ENCODE peak calls at places on chromosomes 11 and 22, in four cellular contexts. E, Z, T and Y are unnamed samples.

GRCh38 chr11:36672815-36673450 is 74.9 kb upstream of the RAG2 start:
- DNase-seq in E (no peak), Z (peak), T (peak), Y (peak)

GRCh38 chr11:113896156-113896879 is 8.3 kb upstream of the HTR3B start:
- DNase-seq in E (peak), Z (no peak), T (peak), Y (peak)

GRCh38 chr22:20904980-20905355 is 12.2 kb upstream of the CRKL start:
- DNase-seq in E (no peak), Z (no peak), T (no peak), Y (no peak)

GRCh38 chr22:23675502-23676415 is 15.1 kb upstream of the RGL4 start:
- DNase-seq in E (no peak), Z (peak), T (no peak), Y (no peak)

GRCh38 chr11:129643031-129643721 is 172.5 kb upstream of the TMEM45B start:
- DNase-seq in E (no peak), Z (no peak), T (no peak), Y (no peak)

GRCh38 chr11:101129203-101129943 is at the start of gene PGR:
- DNase-seq in E (peak), Z (no peak), T (peak), Y (peak)

GRCh38 chr22:49738566-49738965 is 89.1 kb downstream of the BRD1 start:
- DNase-seq in E (no peak), Z (no peak), T (no peak), Y (no peak)

GRCh38 chr11:45371251-45371749 is 85.2 kb upstream of the SYT13 start:
- DNase-seq in E (peak), Z (peak), T (peak), Y (peak)

GRCh38 chr22:35703861-35704584 is 13.6 kb upstream of the APOL5 start:
- DNase-seq in E (no peak), Z (no peak), T (no peak), Y (no peak)

GRCh38 chr11:67648140-67648795 is 2.3 kb downstream of the ACY3 start:
- DNase-seq in E (peak), Z (peak), T (peak), Y (peak)

GRCh38 chr11:120431633-120432032 is 79.9 kb upstream of the GRIK4 start:
- DNase-seq in E (no peak), Z (peak), T (peak), Y (peak)

GRCh38 chr11:109697140-109697843 is 275.3 kb downstream of the C11orf87 start:
- DNase-seq in E (peak), Z (peak), T (peak), Y (peak)

GRCh38 chr11:115408036-115408911 is 95.9 kb downstream of the CADM1 start:
- DNase-seq in E (no peak), Z (no peak), T (no peak), Y (no peak)

GRCh38 chr22:30445438-30445936 is 19.9 kb downstream of the MTFP1 start:
- DNase-seq in E (no peak), Z (peak), T (no peak), Y (no peak)

GRCh38 chr11:119671561-119672015 is 57.4 kb downstream of the NECTIN1 start:
- DNase-seq in E (no peak), Z (no peak), T (no peak), Y (no peak)

GRCh38 chr11:63855975-63856374 is 17.1 kb downstream of the MARK2 start:
- DNase-seq in E (no peak), Z (peak), T (no peak), Y (no peak)

GRCh38 chr11:36492724-36493304 is 17.3 kb downstream of the TRAF6 start:
- DNase-seq in E (no peak), Z (peak), T (peak), Y (peak)

GRCh38 chr11:3815882-3816281 is 7.5 kb downstream of the PGAP2 start:
- DNase-seq in E (no peak), Z (no peak), T (no peak), Y (no peak)

GRCh38 chr11:109864834-109865557 is 228.2 kb upstream of the ZC3H12C start:
- DNase-seq in E (no peak), Z (no peak), T (no peak), Y (no peak)

GRCh38 chr11:38173671-38174070 is 1575.6 kb upstream of the RAG2 start:
- DNase-seq in E (no peak), Z (no peak), T (no peak), Y (no peak)

GRCh38 chr22:40721266-40721665 is 42.0 kb downstream of the MCHR1 start:
- DNase-seq in E (no peak), Z (peak), T (no peak), Y (no peak)

GRCh38 chr11:34245043-34245442 is 112.8 kb downstream of the ABTB2 start:
- DNase-seq in E (no peak), Z (no peak), T (no peak), Y (no peak)

GRCh38 chr11:59012106-59012941 is 73.0 kb downstream of the GLYATL1 start:
- DNase-seq in E (no peak), Z (no peak), T (no peak), Y (no peak)

GRCh38 chr11:94128171-94128745 is 383 bp upstream of the PANX1 start:
- DNase-seq in E (peak), Z (no peak), T (no peak), Y (no peak)

GRCh38 chr11:120141144-120142071 is 3.5 kb upstream of the TRIM29 start:
- DNase-seq in E (peak), Z (no peak), T (no peak), Y (no peak)

GRCh38 chr11:70191495-70192140 is 11.5 kb upstream of the FADD start:
- DNase-seq in E (peak), Z (peak), T (peak), Y (peak)

GRCh38 chr11:119803726-119804294 is 74.8 kb upstream of the NECTIN1 start:
- DNase-seq in E (no peak), Z (no peak), T (no peak), Y (no peak)

GRCh38 chr11:65545853-65546216 is 12.3 kb downstream of the LTBP3 start:
- DNase-seq in E (no peak), Z (no peak), T (no peak), Y (no peak)

GRCh38 chr11:62238151-62238550 is 3.9 kb upstream of the SCGB1D2 start:
- DNase-seq in E (no peak), Z (no peak), T (no peak), Y (peak)

GRCh38 chr11:133964946-133965632 is 8.3 kb upstream of the IGSF9B start:
- DNase-seq in E (no peak), Z (no peak), T (no peak), Y (no peak)

GRCh38 chr11:61009392-61010275 is 38.2 kb downstream of the CD6 start:
- DNase-seq in E (no peak), Z (no peak), T (no peak), Y (no peak)

GRCh38 chr22:49659924-49660315 is 167.8 kb downstream of the BRD1 start:
- DNase-seq in E (no peak), Z (no peak), T (no peak), Y (no peak)

DNA sequence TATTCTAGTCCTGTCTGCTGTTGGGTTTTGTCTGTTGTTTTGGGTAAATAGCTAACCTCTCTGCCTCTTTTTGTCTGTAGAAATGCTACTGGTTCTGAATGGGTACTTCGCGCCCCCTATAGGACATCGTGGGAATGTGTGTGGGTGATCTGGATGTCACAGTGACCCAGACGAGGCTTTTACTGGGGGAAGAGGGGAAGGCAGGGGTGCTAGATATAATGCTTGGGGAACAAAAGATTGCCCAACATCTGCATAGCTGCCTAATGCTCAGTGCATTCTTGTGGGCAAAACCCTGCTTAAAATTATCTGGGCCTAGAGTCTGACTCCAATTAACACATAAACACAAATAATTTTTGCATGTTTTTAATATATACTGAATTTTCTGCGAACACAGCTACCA is 57.7 kb downstream of the BMAL1 start:
- DNase-seq in E (peak), Z (peak), T (peak), Y (no peak)
- TF ChIP-seq JUND in E (no peak), Z (no peak), T (no peak), Y (no peak)

GRCh38 chr11:128431931-128432330 is 155.4 kb downstream of the ETS1 start:
- DNase-seq in E (no peak), Z (no peak), T (no peak), Y (no peak)
- TF ChIP-seq JUND in E (no peak), Z (no peak), T (no peak), Y (no peak)

DNA sequence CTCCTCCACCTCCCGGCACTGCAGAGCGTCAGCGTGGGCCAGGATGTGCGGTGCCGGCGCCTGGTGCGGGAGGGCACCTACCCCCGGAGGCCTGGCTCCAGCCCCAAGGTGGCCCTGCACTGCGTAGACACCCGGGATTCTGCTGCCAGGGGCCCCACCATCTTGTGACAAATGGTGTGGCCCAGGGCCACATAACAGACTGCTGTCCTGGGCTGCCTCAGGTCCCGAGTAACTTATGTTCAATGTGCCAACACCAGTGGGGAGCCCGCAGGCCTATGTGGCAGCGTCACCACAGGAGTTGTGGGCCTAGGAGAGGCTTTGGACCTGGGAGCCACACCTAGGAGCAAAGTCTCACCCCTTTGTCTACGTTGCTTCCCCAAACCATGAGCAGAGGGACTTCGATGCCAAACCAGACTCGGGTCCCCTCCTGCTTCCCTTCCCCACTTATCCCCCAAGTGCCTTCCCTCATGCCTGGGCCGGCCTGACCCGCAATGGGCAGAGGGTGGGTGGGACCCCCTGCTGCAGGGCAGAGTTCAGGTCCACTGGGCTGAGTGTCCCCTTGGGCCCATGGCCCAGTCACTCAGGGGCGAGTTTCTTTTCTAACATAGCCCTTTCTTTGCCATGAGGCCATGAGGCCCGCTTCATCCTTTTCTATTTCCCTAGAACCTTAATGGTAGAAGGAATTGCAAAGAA is 13.5 kb downstream of the TSKU start:
- DNase-seq in E (peak), Z (no peak), T (no peak), Y (no peak)
- TF ChIP-seq JUND in E (no peak), Z (no peak), T (no peak), Y (no peak)

GRCh38 chr11:111912535-111912934 is at the start of gene HSPB2:
- DNase-seq in E (no peak), Z (no peak), T (peak), Y (no peak)

GRCh38 chr11:111908639-111909305 is 2.8 kb downstream of the CRYAB start:
- DNase-seq in E (no peak), Z (no peak), T (no peak), Y (no peak)

GRCh38 chr11:111909378-111909777 is 2.2 kb downstream of the CRYAB start:
- DNase-seq in E (no peak), Z (no peak), T (no peak), Y (no peak)

GRCh38 chr11:111911563-111912401 is at the start of gene CRYAB:
- DNase-seq in E (no peak), Z (peak), T (peak), Y (peak)

GRCh38 chr11:111910637-111911562 is 670 bp downstream of the CRYAB start:
- DNase-seq in E (no peak), Z (no peak), T (peak), Y (peak)
- TF ChIP-seq JUND in E (no peak), Z (no peak), T (no peak), Y (no peak)